ENCODE peak calls at places on chromosomes 11 and 22, in ten cellular contexts. B is NCI-H460; V is fibroblast of the conjunctiva; A is gastrocnemius medialis; X is activated T-helper 2 cell treated with anti-CD3 and anti-CD28 coated beads, Interferon-gamma antibody, Interleukin-2, Interleukin-4, amounts not matched to agents 10 μg/mL and 5 μg/mL and 100 μg/mL, durations not matched to agents 14 hours and 24 hours and 36 hours; R is EH; I is HEK293T; G is small intestine; C is left cardiac atrium; K is AG10803. H is an unnamed sample.

GRCh38 chr22:22685586-22685985 is 41.2 kb downstream of the GGTLC2 start:
- DNase-seq in B (no peak), V (no peak), A (no peak), X (no peak), R (no peak), I (no peak), G (no peak), C (no peak), K (no peak), H (no peak)

GRCh38 chr22:40383905-40384304 is 13.5 kb downstream of the SGSM3 start:
- DNase-seq in B (no peak), V (no peak), A (no peak), X (no peak), R (peak), I (no peak), G (no peak), C (no peak), K (peak), H (no peak)

GRCh38 chr11:33691051-33691864 is 9.4 kb downstream of the C11orf91 start:
- DNase-seq in B (no peak), V (no peak), A (no peak), X (no peak), R (no peak), I (no peak), G (peak), C (no peak), K (no peak), H (no peak)

GRCh38 chr11:72700026-72700610 is 25.9 kb upstream of the PDE2A start:
- DNase-seq in B (no peak), V (no peak), A (no peak), X (no peak), R (peak), I (no peak), G (no peak), C (no peak), K (peak), H (no peak)

GRCh38 chr11:8292351-8292750 is 28.7 kb upstream of the LMO1 start:
- DNase-seq in B (no peak), V (no peak), A (no peak), X (no peak), R (no peak), I (no peak), G (no peak), C (no peak), K (no peak), H (no peak)

GRCh38 chr11:95849087-95849825 is 59.0 kb downstream of the CEP57 start:
- DNase-seq in B (peak), V (peak), A (peak), X (no peak), R (peak), I (peak), G (peak), C (peak), K (peak), H (no peak)

GRCh38 chr11:95544095-95544795 is 245.3 kb downstream of the FAM76B start:
- DNase-seq in B (no peak), V (no peak), A (no peak), X (no peak), R (no peak), I (no peak), G (no peak), C (no peak), K (peak), H (no peak)

GRCh38 chr11:111515591-111515990 is 1.0 kb downstream of the HOATZ start:
- DNase-seq in B (no peak), V (no peak), A (no peak), X (no peak), R (peak), I (no peak), G (no peak), C (no peak), K (no peak), H (no peak)

GRCh38 chr22:18101536-18101935 is 9.1 kb upstream of the TUBA8 start:
- DNase-seq in B (no peak), V (no peak), A (peak), X (no peak), R (no peak), I (no peak), G (no peak), C (no peak), K (no peak), H (no peak)

GRCh38 chr11:107102692-107103463 is 84.6 kb upstream of the GUCY1A2 start:
- DNase-seq in B (no peak), V (no peak), A (peak), X (no peak), R (no peak), I (no peak), G (no peak), C (peak), K (no peak), H (no peak)

GRCh38 chr22:21632931-21633330 is 371 bp downstream of the CCDC116 start:
- DNase-seq in B (no peak), V (no peak), A (no peak), X (no peak), R (no peak), I (no peak), G (no peak), C (no peak), K (no peak), H (no peak)

GRCh38 chr22:29108137-29108536 is 35.3 kb downstream of the KREMEN1 start:
- DNase-seq in B (no peak), V (no peak), A (no peak), X (no peak), R (peak), I (no peak), G (no peak), C (no peak), K (peak), H (no peak)

GRCh38 chr11:113806403-113806802 is 26.8 kb downstream of the CLDN25 start:
- DNase-seq in B (peak), V (no peak), A (no peak), X (no peak), R (peak), I (peak), G (peak), C (no peak), K (peak), H (no peak)